ENCODE peak calls at places on chromosome 14, in seven cellular contexts. I is keratinocyte; A is A549; O is sigmoid colon; B is CD8-positive, alpha-beta T cell; W is GM13976; D is Calu3. Z is an unnamed sample.

GRCh38 chr14:105830171-105830570 is 303.8 kb downstream of the TMEM121 start:
- DNase-seq in I (no peak), A (no peak), O (no peak), B (no peak), W (no peak), D (no peak), Z (no peak)

GRCh38 chr14:33848706-33849454 is 102.0 kb downstream of the EGLN3 start:
- DNase-seq in I (no peak), A (peak; percentile 73), O (peak; percentile 71), B (no peak), W (peak; percentile 42), D (peak; percentile 85), Z (peak; percentile 54)

GRCh38 chr14:41605550-41606248 is 977 bp upstream of the LRFN5 start:
- DNase-seq in I (no peak), A (no peak), O (peak; percentile 62), B (no peak), W (no peak), D (no peak), Z (no peak)

GRCh38 chr14:104428333-104428851 is 151.2 kb upstream of the C14orf180 start:
- DNase-seq in I (no peak), A (no peak), O (no peak), B (no peak), W (peak; percentile 15), D (no peak), Z (no peak)

GRCh38 chr14:22980672-22981089 is 1.7 kb downstream of the AJUBA start:
- DNase-seq in I (no peak), A (peak; percentile 58), O (no peak), B (peak; percentile 25), W (no peak), D (peak; percentile 64), Z (no peak)

GRCh38 chr14:82720931-82721330 is 1187.3 kb upstream of the SEL1L start:
- DNase-seq in I (no peak), A (no peak), O (no peak), B (no peak), W (no peak), D (no peak), Z (no peak)

GRCh38 chr14:100654814-100655795 is 67.9 kb upstream of the BEGAIN start:
- DNase-seq in I (no peak), A (peak; percentile 30), O (no peak), B (peak; percentile 49), W (peak; percentile 87), D (peak; percentile 71), Z (no peak)

GRCh38 chr14:39034481-39035296 is 68.3 kb downstream of the SEC23A start:
- DNase-seq in I (no peak), A (peak; percentile 22), O (no peak), B (no peak), W (no peak), D (no peak), Z (no peak)

GRCh38 chr14:29354446-29354845 is 573.2 kb downstream of the PRKD1 start:
- DNase-seq in I (no peak), A (no peak), O (no peak), B (no peak), W (no peak), D (no peak), Z (peak; percentile 33)

GRCh38 chr14:74324945-74325361 is 22.2 kb upstream of the ABCD4 start:
- DNase-seq in I (no peak), A (peak; percentile 42), O (no peak), B (no peak), W (peak; percentile 59), D (no peak), Z (no peak)

GRCh38 chr14:75450381-75451276 is 22.8 kb downstream of the JDP2 start:
- DNase-seq in I (peak; percentile 30), A (no peak), O (peak; percentile 84), B (no peak), W (no peak), D (peak; percentile 70), Z (peak; percentile 61)

GRCh38 chr14:80772504-80772903 is 169.0 kb downstream of the CEP128 start:
- DNase-seq in I (no peak), A (no peak), O (no peak), B (no peak), W (no peak), D (no peak), Z (no peak)

GRCh38 chr14:94001501-94002396 is 4.6 kb downstream of the CCDC197 start:
- DNase-seq in I (no peak), A (peak; percentile 73), O (peak; percentile 82), B (peak; percentile 66), W (peak; percentile 83), D (peak; percentile 66), Z (no peak)

GRCh38 chr14:42779024-42779423 is 1172.3 kb downstream of the LRFN5 start:
- DNase-seq in I (no peak), A (no peak), O (no peak), B (no peak), W (no peak), D (no peak), Z (no peak)

GRCh38 chr14:104096318-104096717 is 10.8 kb downstream of the ASPG start:
- DNase-seq in I (no peak), A (no peak), O (no peak), B (no peak), W (no peak), D (no peak), Z (no peak)

GRCh38 chr14:54894995-54895394 is 7.6 kb downstream of the GCH1 start:
- DNase-seq in I (no peak), A (no peak), O (no peak), B (no peak), W (no peak), D (no peak), Z (no peak)

GRCh38 chr14:81285250-81285649 is 64.5 kb upstream of the GTF2A1 start:
- DNase-seq in I (no peak), A (no peak), O (no peak), B (no peak), W (no peak), D (no peak), Z (no peak)

DNA sequence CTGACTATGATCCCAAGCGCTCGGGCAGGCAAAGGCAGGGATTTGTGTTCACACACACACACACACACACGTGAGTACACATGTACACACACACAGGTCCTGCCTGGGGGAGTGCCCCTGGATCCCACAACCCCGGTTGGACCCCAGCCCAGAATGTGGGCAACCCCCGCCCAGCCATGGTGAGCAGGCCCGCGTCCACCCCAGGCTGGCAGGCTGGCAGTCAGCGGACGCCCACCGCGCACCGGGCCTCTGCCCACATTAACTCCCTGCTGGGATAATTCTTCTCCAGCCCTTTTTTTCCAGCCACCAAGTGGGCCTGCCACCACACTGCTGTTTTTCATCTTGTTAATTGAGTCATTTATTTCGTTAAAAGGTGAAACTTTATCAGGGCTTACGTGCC is 256.2 kb downstream of the BCL11B start:
- DNase-seq in I (no peak), A (no peak), O (no peak), B (no peak), W (no peak), D (no peak), Z (no peak)
- TF ChIP-seq CTCF in I (no peak), A (no peak), O (no peak), B (no peak), W (no peak), D (no peak), Z (no peak)

GRCh38 chr14:79256311-79256879 is 954.9 kb downstream of the DIO2 start:
- DNase-seq in I (no peak), A (no peak), O (no peak), B (no peak), W (no peak), D (no peak), Z (no peak)

GRCh38 chr14:79265366-79265765 is 945.9 kb downstream of the DIO2 start:
- DNase-seq in I (no peak), A (no peak), O (no peak), B (no peak), W (no peak), D (no peak), Z (no peak)

DNA sequence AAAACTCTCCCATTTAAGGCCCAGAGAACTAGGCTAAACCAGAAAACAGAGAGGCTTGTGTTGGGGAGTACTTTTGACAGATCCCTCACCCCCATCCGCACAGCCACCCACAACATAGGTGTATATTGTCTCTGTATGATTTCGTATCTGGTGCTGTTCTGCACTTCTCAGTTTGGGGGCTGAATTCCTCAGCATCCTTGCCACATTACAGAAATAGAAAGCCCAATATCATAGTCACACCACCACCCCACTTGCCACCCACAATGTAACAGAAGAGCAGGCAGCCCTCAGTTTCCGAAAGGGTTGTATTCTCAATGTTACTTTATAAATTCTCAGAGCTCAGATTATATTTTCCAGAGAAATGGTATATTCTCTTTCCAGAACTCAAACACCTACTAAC is 950.9 kb downstream of the DIO2 start:
- DNase-seq in I (no peak), A (no peak), O (no peak), B (no peak), W (no peak), D (no peak), Z (no peak)
- TF ChIP-seq CTCF in I (no peak), A (no peak), O (no peak), B (no peak), W (no peak), D (no peak), Z (no peak)

GRCh38 chr14:88630565-88630964 is 67.7 kb downstream of the ZC3H14 start:
- DNase-seq in I (no peak), A (peak; percentile 18), O (no peak), B (no peak), W (peak; percentile 12), D (no peak), Z (peak; percentile 97)

GRCh38 chr14:88631091-88631490 is 68.3 kb downstream of the ZC3H14 start:
- DNase-seq in I (no peak), A (no peak), O (no peak), B (no peak), W (no peak), D (no peak), Z (no peak)

GRCh38 chr14:88628033-88628432 is 65.2 kb downstream of the ZC3H14 start:
- DNase-seq in I (no peak), A (no peak), O (no peak), B (no peak), W (no peak), D (no peak), Z (no peak)

GRCh38 chr14:88628452-88628851 is 65.6 kb downstream of the ZC3H14 start:
- DNase-seq in I (no peak), A (no peak), O (no peak), B (no peak), W (no peak), D (no peak), Z (no peak)

DNA sequence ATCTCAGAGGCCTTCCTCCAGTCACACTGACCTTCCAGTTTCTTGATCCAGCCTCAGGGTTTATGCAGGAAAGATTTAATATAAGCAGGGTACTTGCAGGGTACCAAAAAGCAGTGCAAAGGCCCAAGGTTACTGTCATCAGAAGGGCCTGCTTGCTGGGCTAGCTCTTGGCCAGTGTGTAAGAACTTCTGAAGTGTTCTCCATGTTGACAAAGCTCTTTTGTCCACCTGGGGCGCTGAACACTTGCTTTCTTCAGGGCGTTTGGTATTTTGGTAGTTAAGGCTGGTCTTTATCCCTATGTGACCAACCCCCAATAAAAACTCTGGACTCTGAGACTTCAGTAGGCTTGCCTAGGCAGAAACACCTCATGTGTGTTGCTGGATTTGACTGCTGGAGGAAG is 69.7 kb downstream of the ZC3H14 start:
- DNase-seq in I (no peak), A (no peak), O (no peak), B (no peak), W (no peak), D (no peak), Z (no peak)
- TF ChIP-seq CTCF in I (no peak), A (no peak), O (no peak), B (no peak), W (no peak), D (no peak), Z (no peak)

DNA sequence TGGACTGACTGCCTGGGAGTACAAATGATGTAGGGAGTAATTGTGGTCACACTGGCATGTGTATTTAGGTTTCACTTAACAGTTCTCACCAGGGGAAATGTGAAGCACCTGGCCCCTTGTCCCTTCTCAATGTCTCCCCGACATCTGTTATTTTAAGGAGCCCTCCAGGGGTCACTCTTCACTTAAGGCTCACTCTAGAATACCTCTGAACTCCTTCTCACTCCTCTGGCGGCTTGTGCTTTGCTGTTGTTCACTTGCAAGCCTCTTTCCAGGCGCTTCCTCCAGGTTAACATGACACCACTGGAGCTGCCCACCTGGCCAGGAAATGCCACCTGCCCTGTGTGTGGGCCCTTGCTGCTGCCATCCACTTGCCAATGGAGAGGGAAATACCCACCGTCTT is 56.5 kb upstream of the GZMB start:
- DNase-seq in I (no peak), A (no peak), O (no peak), B (no peak), W (no peak), D (peak; percentile 6), Z (no peak)
- TF ChIP-seq CTCF in I (no peak), A (no peak), O (no peak), B (no peak), W (no peak), D (no peak), Z (no peak)